ENCODE peak calls at places on chromosome 15, in six cellular contexts. One of them, this sample, is unnamed.

GRCh38 chr15:29872716-29873115 is 50.4 kb upstream of the TJP1 start:
- DNase-seq in tibial artery: no peak
- DNase-seq in GM23248: no peak
- DNase-seq in NCI-H1092 treated with DMSO at 0.1 percent for 48 hours: no peak
- DNase-seq in non-pigmented ciliary epithelial cell: no peak
- DNase-seq in LoVo: no peak
- DNase-seq in this sample: no peak

GRCh38 chr15:64447536-64448315 is 12.7 kb upstream of the ZNF609 start:
- DNase-seq in tibial artery: no peak
- DNase-seq in NCI-H1092 treated with DMSO at 0.1 percent for 48 hours: no peak
- DNase-seq in GM23248: no peak
- DNase-seq in LoVo: no peak
- DNase-seq in non-pigmented ciliary epithelial cell: no peak
- DNase-seq in this sample: no peak

GRCh38 chr15:80936288-80937078 is 53.1 kb downstream of the MESD start:
- DNase-seq in GM23248: no peak
- DNase-seq in LoVo: no peak
- DNase-seq in NCI-H1092 treated with DMSO at 0.1 percent for 48 hours: no peak
- DNase-seq in non-pigmented ciliary epithelial cell: no peak
- DNase-seq in tibial artery: no peak
- DNase-seq in this sample: no peak

GRCh38 chr15:70480196-70480856 is 283.0 kb downstream of the UACA start:
- DNase-seq in non-pigmented ciliary epithelial cell: no peak
- DNase-seq in LoVo: no peak
- DNase-seq in NCI-H1092 treated with DMSO at 0.1 percent for 48 hours: no peak
- DNase-seq in tibial artery: no peak
- DNase-seq in GM23248: no peak
- DNase-seq in this sample: no peak

GRCh38 chr15:69489101-69489571 is 36.5 kb downstream of the RPLP1 start:
- DNase-seq in GM23248: peak
- DNase-seq in non-pigmented ciliary epithelial cell: no peak
- DNase-seq in LoVo: no peak
- DNase-seq in tibial artery: no peak
- DNase-seq in NCI-H1092 treated with DMSO at 0.1 percent for 48 hours: no peak
- DNase-seq in this sample: no peak

GRCh38 chr15:92807971-92808571 is 92.1 kb upstream of the CHD2 start:
- DNase-seq in tibial artery: no peak
- DNase-seq in non-pigmented ciliary epithelial cell: no peak
- DNase-seq in LoVo: no peak
- DNase-seq in GM23248: peak
- DNase-seq in NCI-H1092 treated with DMSO at 0.1 percent for 48 hours: peak
- DNase-seq in this sample: no peak

GRCh38 chr15:59172289-59172901 is 34.2 kb upstream of the LDHAL6B start:
- DNase-seq in LoVo: no peak
- DNase-seq in tibial artery: no peak
- DNase-seq in non-pigmented ciliary epithelial cell: no peak
- DNase-seq in GM23248: peak
- DNase-seq in NCI-H1092 treated with DMSO at 0.1 percent for 48 hours: no peak
- DNase-seq in this sample: no peak

GRCh38 chr15:88663216-88663615 is 24.4 kb downstream of the ISG20 start:
- DNase-seq in GM23248: peak
- DNase-seq in LoVo: no peak
- DNase-seq in non-pigmented ciliary epithelial cell: no peak
- DNase-seq in NCI-H1092 treated with DMSO at 0.1 percent for 48 hours: no peak
- DNase-seq in tibial artery: no peak
- DNase-seq in this sample: no peak

GRCh38 chr15:101294731-101295606 is at the start of gene SNRPA1:
- DNase-seq in tibial artery: peak
- DNase-seq in non-pigmented ciliary epithelial cell: peak
- DNase-seq in GM23248: peak
- DNase-seq in NCI-H1092 treated with DMSO at 0.1 percent for 48 hours: peak
- DNase-seq in LoVo: peak
- DNase-seq in this sample: peak

GRCh38 chr15:87755226-87755625 is 501.3 kb downstream of the NTRK3 start:
- DNase-seq in tibial artery: no peak
- DNase-seq in GM23248: peak
- DNase-seq in non-pigmented ciliary epithelial cell: no peak
- DNase-seq in NCI-H1092 treated with DMSO at 0.1 percent for 48 hours: peak
- DNase-seq in LoVo: no peak
- DNase-seq in this sample: no peak

GRCh38 chr15:45377630-45378148 is 655 bp downstream of the GATM start:
- DNase-seq in GM23248: peak
- DNase-seq in tibial artery: peak
- DNase-seq in non-pigmented ciliary epithelial cell: no peak
- DNase-seq in NCI-H1092 treated with DMSO at 0.1 percent for 48 hours: peak
- DNase-seq in LoVo: no peak
- DNase-seq in this sample: no peak

GRCh38 chr15:48631191-48631770 is 14.2 kb downstream of the FBN1 start:
- DNase-seq in NCI-H1092 treated with DMSO at 0.1 percent for 48 hours: no peak
- DNase-seq in LoVo: no peak
- DNase-seq in GM23248: peak
- DNase-seq in tibial artery: no peak
- DNase-seq in non-pigmented ciliary epithelial cell: no peak
- DNase-seq in this sample: no peak

GRCh38 chr15:31347067-31347975 is 20.7 kb downstream of the KLF13 start:
- DNase-seq in non-pigmented ciliary epithelial cell: no peak
- DNase-seq in LoVo: no peak
- DNase-seq in GM23248: no peak
- DNase-seq in tibial artery: no peak
- DNase-seq in NCI-H1092 treated with DMSO at 0.1 percent for 48 hours: no peak
- DNase-seq in this sample: no peak

GRCh38 chr15:51338496-51338895 is at the start of gene CYP19A1:
- DNase-seq in NCI-H1092 treated with DMSO at 0.1 percent for 48 hours: no peak
- DNase-seq in tibial artery: no peak
- DNase-seq in GM23248: no peak
- DNase-seq in LoVo: no peak
- DNase-seq in non-pigmented ciliary epithelial cell: no peak
- DNase-seq in this sample: no peak

GRCh38 chr15:94524565-94524964 is 293.2 kb downstream of the MCTP2 start:
- DNase-seq in NCI-H1092 treated with DMSO at 0.1 percent for 48 hours: no peak
- DNase-seq in non-pigmented ciliary epithelial cell: no peak
- DNase-seq in GM23248: no peak
- DNase-seq in tibial artery: no peak
- DNase-seq in LoVo: peak
- DNase-seq in this sample: no peak

GRCh38 chr15:44705981-44706380 is 5.1 kb downstream of the PATL2 start:
- DNase-seq in NCI-H1092 treated with DMSO at 0.1 percent for 48 hours: no peak
- DNase-seq in GM23248: no peak
- DNase-seq in tibial artery: no peak
- DNase-seq in non-pigmented ciliary epithelial cell: no peak
- DNase-seq in LoVo: no peak
- DNase-seq in this sample: no peak

GRCh38 chr15:67972377-67972776 is 81.7 kb upstream of the PIAS1 start:
- DNase-seq in GM23248: no peak
- DNase-seq in non-pigmented ciliary epithelial cell: no peak
- DNase-seq in LoVo: no peak
- DNase-seq in tibial artery: no peak
- DNase-seq in NCI-H1092 treated with DMSO at 0.1 percent for 48 hours: no peak
- DNase-seq in this sample: no peak

GRCh38 chr15:69467636-69468035 is 15.0 kb downstream of the RPLP1 start:
- DNase-seq in LoVo: no peak
- DNase-seq in non-pigmented ciliary epithelial cell: no peak
- DNase-seq in GM23248: no peak
- DNase-seq in NCI-H1092 treated with DMSO at 0.1 percent for 48 hours: no peak
- DNase-seq in tibial artery: no peak
- DNase-seq in this sample: peak

GRCh38 chr15:101351736-101352135 is 56.7 kb upstream of the SNRPA1 start:
- DNase-seq in tibial artery: no peak
- DNase-seq in GM23248: no peak
- DNase-seq in non-pigmented ciliary epithelial cell: no peak
- DNase-seq in LoVo: no peak
- DNase-seq in NCI-H1092 treated with DMSO at 0.1 percent for 48 hours: no peak
- DNase-seq in this sample: no peak

GRCh38 chr15:26615188-26615926 is 157.5 kb downstream of the GABRB3 start:
- DNase-seq in tibial artery: no peak
- DNase-seq in LoVo: no peak
- DNase-seq in NCI-H1092 treated with DMSO at 0.1 percent for 48 hours: no peak
- DNase-seq in GM23248: no peak
- DNase-seq in non-pigmented ciliary epithelial cell: no peak
- DNase-seq in this sample: no peak

GRCh38 chr15:57158589-57158988 is 217.7 kb upstream of the CGNL1 start:
- DNase-seq in LoVo: no peak
- DNase-seq in GM23248: peak
- DNase-seq in tibial artery: no peak
- DNase-seq in NCI-H1092 treated with DMSO at 0.1 percent for 48 hours: peak
- DNase-seq in non-pigmented ciliary epithelial cell: no peak
- DNase-seq in this sample: no peak

GRCh38 chr15:83398591-83398990 is 48.5 kb upstream of the SH3GL3 start:
- DNase-seq in NCI-H1092 treated with DMSO at 0.1 percent for 48 hours: no peak
- DNase-seq in GM23248: peak
- DNase-seq in tibial artery: no peak
- DNase-seq in non-pigmented ciliary epithelial cell: no peak
- DNase-seq in LoVo: no peak
- DNase-seq in this sample: no peak